ENCODE peak calls at places on chromosomes 13 and 19, in ten cellular contexts. V, J, G, S, U, H, C, L, T and R are unnamed samples.

GRCh38 chr19:55493650-55494171 is 5.5 kb downstream of the SSC5D start:
- DNase-seq in L (no peak), J (no peak), U (no peak), S (no peak), G (no peak), C (no peak), V (no peak), T (no peak), H (no peak), R (no peak)

GRCh38 chr19:21143846-21144245 is 2.0 kb downstream of the ZNF431 start:
- DNase-seq in G (no peak), C (no peak), L (no peak), S (no peak), U (no peak), V (no peak), J (no peak), H (no peak), T (no peak), R (no peak)

GRCh38 chr19:5903054-5903501 is 512 bp downstream of the NDUFA11 start:
- DNase-seq in V (no peak), T (peak), S (no peak), J (no peak), C (no peak), G (no peak), L (no peak), U (no peak), H (no peak), R (no peak)

GRCh38 chr19:15323496-15324235 is 8.7 kb downstream of the BRD4 start:
- DNase-seq in S (peak), G (no peak), L (no peak), J (no peak), H (peak), V (peak), U (no peak), C (no peak), T (no peak), R (no peak)

GRCh38 chr13:81051873-81052272 is 710.9 kb upstream of the SPRY2 start:
- DNase-seq in L (no peak), G (no peak), S (no peak), V (no peak), J (no peak), C (no peak), U (no peak), T (no peak), H (no peak), R (no peak)

GRCh38 chr13:27406178-27406939 is 18.1 kb upstream of the GTF3A start:
- DNase-seq in S (no peak), C (no peak), G (peak), V (no peak), J (no peak), U (no peak), T (peak), H (peak), L (peak), R (no peak)

GRCh38 chr13:80132741-80133601 is 208.0 kb downstream of the SPRY2 start:
- DNase-seq in S (peak), C (no peak), H (peak), U (peak), T (no peak), V (peak), L (no peak), J (no peak), G (peak), R (peak)

GRCh38 chr13:23469901-23470525 is 36.5 kb upstream of the SACS start:
- DNase-seq in V (no peak), U (peak), L (no peak), J (no peak), H (no peak), T (no peak), G (no peak), C (no peak), S (no peak), R (no peak)

GRCh38 chr19:48170817-48171347 is 402 bp downstream of the ZSWIM9 start:
- DNase-seq in S (no peak), T (peak), J (peak), G (no peak), H (no peak), U (no peak), V (no peak), C (no peak), L (no peak), R (no peak)

GRCh38 chr19:47032171-47032811 is 12.7 kb downstream of the NPAS1 start:
- DNase-seq in H (peak), J (peak), S (no peak), U (peak), G (peak), T (peak), L (peak), V (peak), C (no peak), R (no peak)

GRCh38 chr19:35757231-35757748 is 461 bp upstream of the HSPB6 start:
- DNase-seq in S (peak), L (peak), U (peak), T (no peak), V (peak), C (peak), J (no peak), G (no peak), H (peak), R (no peak)